ENCODE peak calls at places on chromosomes 5 and 9, in six cellular contexts. Q is NCI-H1105; I is NCI-H146; D is naive thymus-derived CD4-positive, alpha-beta T cell; M is DMS 273 treated with DMSO at 0.1 percent for 48 hours; T is H7. G is an unnamed sample.

GRCh38 chr5:82259172-82259800 is 18.9 kb downstream of the RPS23 start:
- DNase-seq in I (no peak), T (peak), M (peak), Q (no peak), D (no peak), G (peak)

GRCh38 chr5:178786859-178787499 is 56.5 kb upstream of the ZNF354A start:
- DNase-seq in T (no peak), M (no peak), Q (no peak), I (no peak), D (no peak), G (no peak)

GRCh38 chr9:131994364-131995110 is 85.1 kb downstream of the MED27 start:
- DNase-seq in M (no peak), Q (no peak), I (no peak), D (no peak), T (no peak), G (no peak)

GRCh38 chr9:36161187-36161586 is 8.0 kb upstream of the CCIN start:
- DNase-seq in M (no peak), D (no peak), I (no peak), Q (no peak), T (no peak), G (no peak)

GRCh38 chr5:122736086-122736485 is 38.8 kb upstream of the SNX2 start:
- DNase-seq in M (no peak), T (no peak), D (no peak), Q (no peak), I (no peak), G (no peak)

GRCh38 chr5:132457371-132458225 is 33.0 kb downstream of the IRF1 start:
- DNase-seq in Q (no peak), T (no peak), M (no peak), D (no peak), I (no peak), G (no peak)

GRCh38 chr9:72674961-72675360 is 153.6 kb downstream of the TMC1 start:
- DNase-seq in T (no peak), M (no peak), D (no peak), I (no peak), Q (no peak), G (no peak)

GRCh38 chr9:73348485-73348884 is 196.8 kb downstream of the ANXA1 start:
- DNase-seq in Q (no peak), I (no peak), M (no peak), D (no peak), T (no peak), G (no peak)

GRCh38 chr5:167950126-167950721 is 341.2 kb upstream of the WWC1 start:
- DNase-seq in I (no peak), T (no peak), Q (no peak), D (no peak), M (no peak), G (no peak)

GRCh38 chr5:16600949-16601348 is 15.8 kb downstream of the RETREG1 start:
- DNase-seq in T (no peak), M (no peak), D (no peak), I (no peak), Q (no peak), G (no peak)

GRCh38 chr9:99040911-99041582 is 63.9 kb upstream of the TGFBR1 start:
- DNase-seq in D (no peak), T (no peak), M (no peak), I (no peak), Q (no peak), G (no peak)

GRCh38 chr9:136656795-136657611 is 5.7 kb upstream of the EGFL7 start:
- DNase-seq in I (no peak), M (no peak), D (no peak), T (no peak), Q (no peak), G (no peak)

GRCh38 chr5:59640411-59640810 is 253.1 kb downstream of the PDE4D start:
- DNase-seq in Q (no peak), T (no peak), M (no peak), I (no peak), D (no peak), G (no peak)

GRCh38 chr5:40717281-40717680 is 37.6 kb downstream of the PTGER4 start:
- DNase-seq in I (no peak), T (no peak), D (no peak), Q (no peak), M (no peak), G (no peak)

GRCh38 chr5:68932830-68933434 is 160.9 kb upstream of the SLC30A5 start:
- DNase-seq in M (no peak), I (no peak), T (no peak), D (peak), Q (no peak), G (no peak)

GRCh38 chr5:96065577-96066385 is 104.1 kb upstream of the ELL2 start:
- DNase-seq in I (peak), T (no peak), Q (no peak), D (no peak), M (no peak), G (no peak)

GRCh38 chr9:124694394-124695279 is 76.5 kb downstream of the NR6A1 start:
- DNase-seq in M (no peak), T (no peak), D (no peak), Q (no peak), I (no peak), G (no peak)

GRCh38 chr9:97849980-97850379 is 3.0 kb upstream of the FOXE1 start:
- DNase-seq in Q (no peak), I (no peak), T (peak), M (no peak), D (no peak), G (no peak)

GRCh38 chr5:82694886-82695285 is 382.3 kb downstream of the TMEM167A start:
- DNase-seq in I (no peak), M (no peak), T (peak), D (no peak), Q (no peak), G (no peak)

GRCh38 chr5:15249152-15249551 is 250.8 kb upstream of the FBXL7 start:
- DNase-seq in D (no peak), T (no peak), M (no peak), Q (no peak), I (no peak), G (no peak)

GRCh38 chr9:119968837-119969707 is 599.8 kb upstream of the BRINP1 start:
- DNase-seq in D (peak), M (peak), I (peak), Q (peak), T (peak), G (peak)

GRCh38 chr5:159230657-159231056 is 21.3 kb upstream of the RNF145 start:
- DNase-seq in I (peak), Q (no peak), M (no peak), T (no peak), D (no peak), G (no peak)

GRCh38 chr5:44847453-44847852 is 38.7 kb downstream of the MRPS30 start:
- DNase-seq in Q (no peak), T (no peak), M (no peak), I (no peak), D (no peak), G (no peak)

GRCh38 chr9:19114680-19115270 is 12.1 kb upstream of the HAUS6 start:
- DNase-seq in I (no peak), Q (no peak), T (no peak), M (no peak), D (no peak), G (no peak)

GRCh38 chr5:24714757-24715156 is 70.0 kb upstream of the CDH10 start:
- DNase-seq in Q (no peak), T (no peak), D (no peak), I (no peak), M (no peak), G (peak)

GRCh38 chr5:16600397-16600796 is 16.4 kb downstream of the RETREG1 start:
- DNase-seq in T (no peak), I (no peak), M (no peak), D (no peak), Q (no peak), G (peak)

GRCh38 chr9:134716067-134716466 is 74.5 kb downstream of the COL5A1 start:
- DNase-seq in M (no peak), D (no peak), I (no peak), Q (no peak), T (no peak), G (no peak)

GRCh38 chr5:78509884-78510769 is 138.4 kb downstream of the LHFPL2 start:
- DNase-seq in Q (peak), D (peak), T (peak), M (no peak), I (peak), G (peak)

GRCh38 chr5:148864113-148864841 is 37.9 kb downstream of the ADRB2 start:
- DNase-seq in T (no peak), D (no peak), I (no peak), Q (no peak), M (no peak), G (no peak)

GRCh38 chr5:491856-492155 is 32.4 kb downstream of the SLC9A3 start:
- DNase-seq in Q (no peak), T (no peak), I (no peak), D (no peak), M (no peak), G (no peak)

GRCh38 chr9:121279841-121280388 is 12.0 kb downstream of the GSN start:
- DNase-seq in T (no peak), Q (no peak), M (no peak), D (no peak), I (no peak), G (no peak)

GRCh38 chr9:119052339-119053030 is 316.8 kb downstream of the BRINP1 start:
- DNase-seq in T (no peak), Q (peak), D (no peak), I (no peak), M (no peak), G (no peak)

GRCh38 chr9:33263936-33264472 is 504 bp downstream of the BAG1 start:
- DNase-seq in M (no peak), D (no peak), I (peak), T (no peak), Q (no peak), G (no peak)

GRCh38 chr5:149636861-149637246 is 55.6 kb downstream of the ARHGEF37 start:
- DNase-seq in I (peak), T (peak), D (peak), M (peak), Q (peak), G (peak)

GRCh38 chr5:133627180-133627579 is 14.8 kb upstream of the FSTL4 start:
- DNase-seq in D (no peak), I (no peak), T (no peak), Q (no peak), M (no peak), G (no peak)

GRCh38 chr9:77417570-77417969 is 230.6 kb downstream of the GNA14 start:
- DNase-seq in Q (no peak), D (no peak), M (no peak), I (no peak), T (no peak), G (no peak)